ENCODE peak calls at places on chromosomes 16 and 17, in nine cellular contexts. Q is cardiac fibroblast; T is AG10803; D is activated naive CD4-positive, alpha-beta T cell treated with anti-CD3 and anti-CD28 coated beads for 36 hours; W is HS-27A; K is hippocampal formation; B is NCI-H1105; G is fibroblast of the conjunctiva; P is NCI-H1092. Z is an unnamed sample.

GRCh38 chr16:30352488-30353401 is 2.4 kb downstream of the CD2BP2 start:
- DNase-seq in Q (no peak), T (no peak), D (no peak), W (no peak), K (no peak), B (no peak), G (no peak), P (no peak), Z (no peak)

GRCh38 chr17:47311420-47311819 is 12.3 kb upstream of the EFCAB13 start:
- DNase-seq in Q (no peak), T (no peak), D (no peak), W (no peak), K (no peak), B (no peak), G (no peak), P (no peak), Z (no peak)

GRCh38 chr16:53989597-53989996 is 285.6 kb downstream of the FTO start:
- DNase-seq in Q (no peak), T (no peak), D (no peak), W (no peak), K (no peak), B (no peak), G (no peak), P (no peak), Z (no peak)

GRCh38 chr17:81863123-81863675 is 2.9 kb upstream of the P4HB start:
- DNase-seq in Q (peak; percentile 29), T (peak; percentile 53), D (no peak), W (no peak), K (no peak), B (no peak), G (no peak), P (no peak), Z (no peak)

GRCh38 chr17:49404906-49405305 is 9.8 kb downstream of the PHB1 start:
- DNase-seq in Q (no peak), T (no peak), D (no peak), W (no peak), K (no peak), B (no peak), G (no peak), P (no peak), Z (no peak)

GRCh38 chr17:48051706-48052486 is 3.7 kb downstream of the NFE2L1 start:
- DNase-seq in Q (peak; percentile 98), T (peak; percentile 92), D (no peak), W (no peak), K (no peak), B (no peak), G (peak; percentile 95), P (no peak), Z (peak; percentile 88)

GRCh38 chr17:78748730-78749317 is 33.2 kb downstream of the CYTH1 start:
- DNase-seq in Q (peak; percentile 58), T (peak; percentile 77), D (peak; percentile 84), W (no peak), K (no peak), B (no peak), G (no peak), P (no peak), Z (peak; percentile 56)

GRCh38 chr16:85270365-85270764 is 158.1 kb upstream of the CIBAR2 start:
- DNase-seq in Q (no peak), T (peak; percentile 35), D (no peak), W (no peak), K (no peak), B (no peak), G (no peak), P (no peak), Z (no peak)

GRCh38 chr17:332558-333322 is 19.9 kb downstream of the RPH3AL start:
- DNase-seq in Q (peak; percentile 45), T (peak; percentile 67), D (no peak), W (no peak), K (no peak), B (no peak), G (no peak), P (no peak), Z (no peak)

GRCh38 chr17:15513859-15514446 is 46.5 kb upstream of the CDRT4 start:
- DNase-seq in Q (peak; percentile 30), T (no peak), D (no peak), W (no peak), K (no peak), B (no peak), G (no peak), P (no peak), Z (no peak)

GRCh38 chr17:378068-378467 is 25.5 kb upstream of the RPH3AL start:
- DNase-seq in Q (no peak), T (no peak), D (no peak), W (no peak), K (no peak), B (no peak), G (no peak), P (no peak), Z (no peak)

GRCh38 chr16:19196871-19197270 is 28.8 kb downstream of the SYT17 start:
- DNase-seq in Q (no peak), T (no peak), D (no peak), W (no peak), K (no peak), B (peak; percentile 69), G (no peak), P (peak; percentile 79), Z (peak; percentile 25)

GRCh38 chr16:53680756-53681155 is 22.9 kb downstream of the RPGRIP1L start:
- DNase-seq in Q (no peak), T (no peak), D (no peak), W (no peak), K (no peak), B (no peak), G (no peak), P (no peak), Z (no peak)

GRCh38 chr17:54754560-54754959 is 146.1 kb upstream of the TOM1L1 start:
- DNase-seq in Q (no peak), T (no peak), D (peak; percentile 5), W (no peak), K (no peak), B (no peak), G (no peak), P (no peak), Z (no peak)

GRCh38 chr16:69931631-69932030 is 19.5 kb upstream of the CLEC18A start:
- DNase-seq in Q (no peak), T (no peak), D (no peak), W (no peak), K (no peak), B (no peak), G (no peak), P (no peak), Z (no peak)

GRCh38 chr17:50564916-50565315 is 4.4 kb downstream of the CACNA1G start:
- DNase-seq in Q (peak; percentile 86), T (peak; percentile 94), D (no peak), W (no peak), K (no peak), B (no peak), G (peak; percentile 53), P (no peak), Z (no peak)

GRCh38 chr17:71726320-71726719 is 394.5 kb upstream of the SOX9 start:
- DNase-seq in Q (peak; percentile 1), T (no peak), D (no peak), W (no peak), K (no peak), B (peak; percentile 22), G (no peak), P (no peak), Z (no peak)

GRCh38 chr16:85119333-85120005 is 7.2 kb upstream of the CIBAR2 start:
- DNase-seq in Q (no peak), T (no peak), D (no peak), W (no peak), K (no peak), B (no peak), G (no peak), P (no peak), Z (no peak)

GRCh38 chr16:27759947-27760844 is 210.3 kb downstream of the KATNIP start:
- DNase-seq in Q (no peak), T (no peak), D (no peak), W (no peak), K (peak; percentile 31), B (no peak), G (no peak), P (no peak), Z (no peak)

GRCh38 chr16:67244387-67245188 is 2.7 kb downstream of the FHOD1 start:
- DNase-seq in Q (peak; percentile 87), T (peak; percentile 89), D (peak; percentile 95), W (peak; percentile 71), K (peak; percentile 22), B (no peak), G (peak; percentile 74), P (no peak), Z (peak; percentile 92)

GRCh38 chr16:67055712-67056487 is 27.0 kb downstream of the CBFB start:
- DNase-seq in Q (peak; percentile 71), T (peak; percentile 94), D (peak; percentile 26), W (peak; percentile 74), K (no peak), B (no peak), G (peak; percentile 81), P (no peak), Z (peak; percentile 81)

GRCh38 chr17:13862341-13862740 is 207.0 kb upstream of the COX10 start:
- DNase-seq in Q (no peak), T (no peak), D (no peak), W (no peak), K (no peak), B (no peak), G (no peak), P (no peak), Z (no peak)

GRCh38 chr17:82134101-82134500 is 36.1 kb upstream of the FASN start:
- DNase-seq in Q (no peak), T (peak; percentile 1), D (no peak), W (no peak), K (no peak), B (peak; percentile 39), G (peak; percentile 62), P (no peak), Z (peak; percentile 82)

GRCh38 chr16:67537636-67538591 is 9.3 kb downstream of the RIPOR1 start:
- DNase-seq in Q (peak; percentile 67), T (no peak), D (peak; percentile 75), W (no peak), K (no peak), B (no peak), G (no peak), P (no peak), Z (no peak)

GRCh38 chr16:12679660-12680272 is 123.9 kb downstream of the CPPED1 start:
- DNase-seq in Q (peak; percentile 2), T (peak; percentile 8), D (no peak), W (no peak), K (no peak), B (no peak), G (no peak), P (no peak), Z (no peak)

GRCh38 chr16:17359778-17360177 is 111.0 kb downstream of the XYLT1 start:
- DNase-seq in Q (peak; percentile 9), T (peak; percentile 73), D (peak; percentile 80), W (no peak), K (peak; percentile 40), B (peak; percentile 46), G (no peak), P (no peak), Z (peak; percentile 18)

GRCh38 chr17:61124562-61124961 is 275.1 kb upstream of the TBX2 start:
- DNase-seq in Q (no peak), T (no peak), D (no peak), W (no peak), K (no peak), B (peak; percentile 61), G (no peak), P (no peak), Z (no peak)

GRCh38 chr17:7081341-7082062 is 1.5 kb upstream of the CLEC10A start:
- DNase-seq in Q (no peak), T (no peak), D (peak; percentile 19), W (no peak), K (no peak), B (no peak), G (no peak), P (no peak), Z (no peak)

GRCh38 chr16:89094252-89094901 is 725 bp downstream of the ACSF3 start:
- DNase-seq in Q (peak; percentile 9), T (no peak), D (peak; percentile 38), W (no peak), K (no peak), B (no peak), G (no peak), P (no peak), Z (peak; percentile 40)

GRCh38 chr17:57595942-57596695 is 149.0 kb downstream of the CCDC182 start:
- DNase-seq in Q (no peak), T (no peak), D (no peak), W (no peak), K (no peak), B (no peak), G (no peak), P (no peak), Z (no peak)

GRCh38 chr17:63956296-63956920 is 16.3 kb downstream of the SCN4A start:
- DNase-seq in Q (peak; percentile 17), T (peak; percentile 66), D (no peak), W (no peak), K (no peak), B (no peak), G (peak; percentile 5), P (no peak), Z (no peak)

Z was measured in MCF 10A.